ENCODE peak calls at places on chromosomes 3 and 15, in seven cellular contexts. One of them, this sample, is unnamed.

GRCh38 chr3:77259701-77260100 is 219.8 kb downstream of the ROBO2 start:
- DNase-seq in suprapubic skin: no peak
- DNase-seq in uterus: no peak
- DNase-seq in keratinocyte: no peak
- DNase-seq in right atrium auricular region: no peak
- DNase-seq in tibial artery: no peak
- DNase-seq in mucosa of descending colon: peak; percentile 57
- DNase-seq in this sample: no peak

GRCh38 chr3:38372214-38372601 is 25.6 kb downstream of the XYLB start:
- DNase-seq in suprapubic skin: no peak
- DNase-seq in uterus: no peak
- DNase-seq in keratinocyte: no peak
- DNase-seq in right atrium auricular region: no peak
- DNase-seq in tibial artery: no peak
- DNase-seq in mucosa of descending colon: no peak
- DNase-seq in this sample: no peak

GRCh38 chr15:66404532-66404931 is 17.8 kb downstream of the MAP2K1 start:
- DNase-seq in suprapubic skin: no peak
- DNase-seq in uterus: no peak
- DNase-seq in keratinocyte: no peak
- DNase-seq in right atrium auricular region: no peak
- DNase-seq in tibial artery: no peak
- DNase-seq in mucosa of descending colon: no peak
- DNase-seq in this sample: no peak

GRCh38 chr3:27532426-27532825 is 48.2 kb upstream of the SLC4A7 start:
- DNase-seq in suprapubic skin: no peak
- DNase-seq in uterus: no peak
- DNase-seq in keratinocyte: no peak
- DNase-seq in right atrium auricular region: no peak
- DNase-seq in tibial artery: no peak
- DNase-seq in mucosa of descending colon: no peak
- DNase-seq in this sample: no peak

GRCh38 chr3:194203482-194204035 is 67.6 kb downstream of the HES1 start:
- DNase-seq in suprapubic skin: no peak
- DNase-seq in uterus: no peak
- DNase-seq in keratinocyte: no peak
- DNase-seq in right atrium auricular region: no peak
- DNase-seq in tibial artery: no peak
- DNase-seq in mucosa of descending colon: no peak
- DNase-seq in this sample: no peak

GRCh38 chr3:112372396-112372795 is 39.4 kb downstream of the CD200 start:
- DNase-seq in suprapubic skin: no peak
- DNase-seq in uterus: no peak
- DNase-seq in keratinocyte: no peak
- DNase-seq in right atrium auricular region: no peak
- DNase-seq in tibial artery: no peak
- DNase-seq in mucosa of descending colon: no peak
- DNase-seq in this sample: no peak

GRCh38 chr3:30631237-30631961 is 25.0 kb downstream of the TGFBR2 start:
- DNase-seq in suprapubic skin: no peak
- DNase-seq in uterus: no peak
- DNase-seq in keratinocyte: no peak
- DNase-seq in right atrium auricular region: no peak
- DNase-seq in tibial artery: no peak
- DNase-seq in mucosa of descending colon: no peak
- DNase-seq in this sample: no peak

GRCh38 chr3:128468285-128468790 is 1.6 kb upstream of the DNAJB8 start:
- DNase-seq in suprapubic skin: no peak
- DNase-seq in uterus: no peak
- DNase-seq in keratinocyte: no peak
- DNase-seq in right atrium auricular region: no peak
- DNase-seq in tibial artery: no peak
- DNase-seq in mucosa of descending colon: no peak
- DNase-seq in this sample: peak; percentile 91

GRCh38 chr3:185728630-185729334 is 96.1 kb downstream of the IGF2BP2 start:
- DNase-seq in suprapubic skin: no peak
- DNase-seq in uterus: no peak
- DNase-seq in keratinocyte: no peak
- DNase-seq in right atrium auricular region: no peak
- DNase-seq in tibial artery: no peak
- DNase-seq in mucosa of descending colon: no peak
- DNase-seq in this sample: no peak

GRCh38 chr3:30539772-30540171 is 66.6 kb upstream of the TGFBR2 start:
- DNase-seq in suprapubic skin: no peak
- DNase-seq in uterus: no peak
- DNase-seq in keratinocyte: no peak
- DNase-seq in right atrium auricular region: no peak
- DNase-seq in tibial artery: no peak
- DNase-seq in mucosa of descending colon: no peak
- DNase-seq in this sample: no peak

GRCh38 chr3:100548053-100548452 is 55.6 kb downstream of the TMEM45A start:
- DNase-seq in suprapubic skin: no peak
- DNase-seq in uterus: no peak
- DNase-seq in keratinocyte: no peak
- DNase-seq in right atrium auricular region: no peak
- DNase-seq in tibial artery: no peak
- DNase-seq in mucosa of descending colon: no peak
- DNase-seq in this sample: no peak

GRCh38 chr3:172139528-172140276 is 100.3 kb downstream of the FNDC3B start:
- DNase-seq in suprapubic skin: no peak
- DNase-seq in uterus: no peak
- DNase-seq in keratinocyte: no peak
- DNase-seq in right atrium auricular region: no peak
- DNase-seq in tibial artery: no peak
- DNase-seq in mucosa of descending colon: no peak
- DNase-seq in this sample: no peak

GRCh38 chr15:30921781-30922371 is 18.2 kb downstream of the FAN1 start:
- DNase-seq in suprapubic skin: no peak
- DNase-seq in uterus: no peak
- DNase-seq in keratinocyte: no peak
- DNase-seq in right atrium auricular region: no peak
- DNase-seq in tibial artery: no peak
- DNase-seq in mucosa of descending colon: no peak
- DNase-seq in this sample: peak; percentile 49

GRCh38 chr3:186520957-186521842 is 23.0 kb downstream of the CRYGS start:
- DNase-seq in suprapubic skin: no peak
- DNase-seq in uterus: no peak
- DNase-seq in keratinocyte: no peak
- DNase-seq in right atrium auricular region: no peak
- DNase-seq in tibial artery: no peak
- DNase-seq in mucosa of descending colon: no peak
- DNase-seq in this sample: no peak

GRCh38 chr15:100761253-100761935 is 118.2 kb upstream of the ALDH1A3 start:
- DNase-seq in suprapubic skin: no peak
- DNase-seq in uterus: no peak
- DNase-seq in keratinocyte: no peak
- DNase-seq in right atrium auricular region: peak; percentile 48
- DNase-seq in tibial artery: no peak
- DNase-seq in mucosa of descending colon: no peak
- DNase-seq in this sample: no peak

GRCh38 chr15:48191574-48192225 is at the start of gene CTXN2:
- DNase-seq in suprapubic skin: no peak
- DNase-seq in uterus: no peak
- DNase-seq in keratinocyte: no peak
- DNase-seq in right atrium auricular region: no peak
- DNase-seq in tibial artery: no peak
- DNase-seq in mucosa of descending colon: peak; percentile 5
- DNase-seq in this sample: peak; percentile 30

GRCh38 chr15:60017538-60018199 is 13.6 kb downstream of the FOXB1 start:
- DNase-seq in suprapubic skin: no peak
- DNase-seq in uterus: no peak
- DNase-seq in keratinocyte: no peak
- DNase-seq in right atrium auricular region: no peak
- DNase-seq in tibial artery: no peak
- DNase-seq in mucosa of descending colon: no peak
- DNase-seq in this sample: no peak

GRCh38 chr3:17639765-17640164 is 102.7 kb downstream of the TBC1D5 start:
- DNase-seq in suprapubic skin: no peak
- DNase-seq in uterus: peak; percentile 24
- DNase-seq in keratinocyte: peak; percentile 62
- DNase-seq in right atrium auricular region: no peak
- DNase-seq in tibial artery: peak; percentile 65
- DNase-seq in mucosa of descending colon: no peak
- DNase-seq in this sample: no peak

GRCh38 chr3:196810963-196811581 is 56.6 kb upstream of the SENP5 start:
- DNase-seq in suprapubic skin: no peak
- DNase-seq in uterus: no peak
- DNase-seq in keratinocyte: no peak
- DNase-seq in right atrium auricular region: no peak
- DNase-seq in tibial artery: no peak
- DNase-seq in mucosa of descending colon: no peak
- DNase-seq in this sample: no peak

DNA sequence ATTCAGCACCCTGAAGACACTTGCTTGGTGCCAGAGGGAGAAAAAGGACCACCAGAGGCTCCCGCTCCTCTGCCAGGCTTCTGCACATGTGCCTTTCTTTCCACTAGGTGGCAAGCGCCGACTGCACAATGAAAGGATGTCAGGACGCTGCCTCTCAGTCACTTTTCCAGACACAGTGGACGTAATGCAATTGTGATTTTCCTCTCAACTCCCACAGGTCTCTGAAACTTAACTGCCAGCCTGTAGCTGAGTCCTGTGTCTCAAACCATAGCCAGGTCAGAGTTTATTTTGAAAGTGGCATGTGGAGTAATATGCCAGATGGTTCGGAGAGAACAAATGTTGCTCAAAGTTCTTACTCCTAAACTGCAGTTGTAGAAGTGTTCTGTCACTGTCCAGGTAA is 162.9 kb downstream of the ITPR1 start:
- DNase-seq in suprapubic skin: no peak
- DNase-seq in uterus: peak; percentile 74
- DNase-seq in keratinocyte: no peak
- DNase-seq in right atrium auricular region: peak; percentile 69
- DNase-seq in tibial artery: peak; percentile 81
- DNase-seq in mucosa of descending colon: peak; percentile 53
- DNase-seq in this sample: peak; percentile 56
- TF ChIP-seq CTCF in suprapubic skin: peak; percentile 74
- TF ChIP-seq CTCF in uterus: peak; percentile 78
- TF ChIP-seq CTCF in keratinocyte: peak; percentile 92
- TF ChIP-seq CTCF in right atrium auricular region: peak; percentile 45
- TF ChIP-seq CTCF in tibial artery: peak; percentile 75
- TF ChIP-seq CTCF in mucosa of descending colon: peak; percentile 38
- TF ChIP-seq CTCF in this sample: peak; percentile 72

GRCh38 chr3:179015551-179016020 is 56.0 kb downstream of the ZMAT3 start:
- DNase-seq in suprapubic skin: no peak
- DNase-seq in uterus: peak; percentile 61
- DNase-seq in keratinocyte: peak; percentile 36
- DNase-seq in right atrium auricular region: no peak
- DNase-seq in tibial artery: no peak
- DNase-seq in mucosa of descending colon: peak; percentile 84
- DNase-seq in this sample: peak; percentile 57
- H3K4me1 ChIP-seq in suprapubic skin: no peaks in the 10 kb centered on the region
- H3K4me1 ChIP-seq in uterus: no peaks in the 10 kb centered on the region
- H3K4me1 ChIP-seq in keratinocyte: no peaks in the 10 kb centered on the region
- H3K4me1 ChIP-seq in right atrium auricular region: peaks cover 10% of the 10 kb centered on the region
- H3K4me1 ChIP-seq in tibial artery: no peaks in the 10 kb centered on the region
- H3K4me1 ChIP-seq in mucosa of descending colon: no peaks in the 10 kb centered on the region
- H3K4me1 ChIP-seq in this sample: no peaks in the 10 kb centered on the region

GRCh38 chr3:127206154-127206553 is 13.2 kb downstream of the PRR23E start:
- DNase-seq in suprapubic skin: no peak
- DNase-seq in uterus: no peak
- DNase-seq in keratinocyte: no peak
- DNase-seq in right atrium auricular region: no peak
- DNase-seq in tibial artery: no peak
- DNase-seq in mucosa of descending colon: no peak
- DNase-seq in this sample: no peak

GRCh38 chr3:127204841-127205582 is 12.1 kb downstream of the PRR23E start:
- DNase-seq in suprapubic skin: no peak
- DNase-seq in uterus: no peak
- DNase-seq in keratinocyte: no peak
- DNase-seq in right atrium auricular region: no peak
- DNase-seq in tibial artery: peak; percentile 39
- DNase-seq in mucosa of descending colon: no peak
- DNase-seq in this sample: no peak

GRCh38 chr3:127207727-127208482 is 15.0 kb downstream of the PRR23E start:
- DNase-seq in suprapubic skin: no peak
- DNase-seq in uterus: no peak
- DNase-seq in keratinocyte: no peak
- DNase-seq in right atrium auricular region: peak; percentile 51
- DNase-seq in tibial artery: no peak
- DNase-seq in mucosa of descending colon: no peak
- DNase-seq in this sample: no peak

GRCh38 chr3:127208483-127209100 is 15.7 kb downstream of the PRR23E start:
- DNase-seq in suprapubic skin: peak; percentile 39
- DNase-seq in uterus: no peak
- DNase-seq in keratinocyte: no peak
- DNase-seq in right atrium auricular region: peak; percentile 30
- DNase-seq in tibial artery: no peak
- DNase-seq in mucosa of descending colon: no peak
- DNase-seq in this sample: no peak

DNA sequence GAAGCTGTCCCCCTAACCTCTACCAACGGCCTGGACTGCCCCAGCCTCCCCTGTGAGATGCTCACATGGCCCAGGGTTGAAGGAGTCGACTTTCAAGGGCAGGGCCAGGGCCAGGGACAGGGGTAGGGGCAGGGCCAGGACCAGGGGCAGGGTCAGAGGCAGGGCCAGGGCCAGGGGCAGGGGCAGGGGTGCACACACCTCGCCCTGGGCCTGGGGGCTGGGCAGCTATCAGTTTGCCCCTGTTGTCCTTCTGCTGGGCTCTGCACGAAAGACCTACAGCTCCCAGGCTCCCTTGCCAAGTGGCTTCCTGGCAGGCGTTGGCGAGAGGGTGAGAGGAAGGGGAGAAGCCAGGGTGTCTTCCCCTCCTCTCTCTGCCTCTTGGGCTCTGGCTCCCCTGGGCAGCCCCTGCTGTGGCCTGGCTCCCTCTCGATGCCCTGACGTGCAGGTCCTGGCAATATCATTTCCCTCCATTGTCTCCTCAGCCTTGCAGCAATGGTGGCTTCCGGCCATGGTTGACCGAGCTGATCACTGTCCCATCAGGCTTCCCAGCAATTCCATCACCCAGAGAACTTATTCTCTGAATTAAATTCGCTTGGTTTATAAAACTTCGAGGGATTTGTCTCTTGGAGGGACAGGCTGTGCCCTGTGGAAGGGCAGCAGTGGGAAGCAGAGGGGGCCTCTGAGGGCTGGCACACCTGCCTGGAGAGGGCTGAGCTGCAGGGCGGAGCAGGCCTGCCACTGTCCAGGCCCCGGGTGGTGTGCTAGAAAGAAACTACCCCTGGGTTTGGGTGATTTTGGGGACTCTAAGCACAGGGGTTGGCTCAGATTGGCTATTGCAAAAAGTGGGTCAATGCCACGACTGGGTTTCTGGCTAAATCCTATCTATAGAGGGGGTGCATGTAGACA is 13.9 kb downstream of the PRR23E start:
- DNase-seq in suprapubic skin: peak; percentile 37
- DNase-seq in uterus: no peak
- DNase-seq in keratinocyte: no peak
- DNase-seq in right atrium auricular region: peak; percentile 43
- DNase-seq in tibial artery: peak; percentile 55
- DNase-seq in mucosa of descending colon: no peak
- DNase-seq in this sample: no peak
- TF ChIP-seq CTCF in suprapubic skin: no peak
- TF ChIP-seq CTCF in uterus: no peak
- TF ChIP-seq CTCF in keratinocyte: no peak
- TF ChIP-seq CTCF in right atrium auricular region: no peak
- TF ChIP-seq CTCF in tibial artery: no peak
- TF ChIP-seq CTCF in mucosa of descending colon: no peak
- TF ChIP-seq CTCF in this sample: no peak

GRCh38 chr15:75696854-75697259 is 15.8 kb downstream of the CSPG4 start:
- DNase-seq in suprapubic skin: peak; percentile 63
- DNase-seq in uterus: no peak
- DNase-seq in keratinocyte: no peak
- DNase-seq in right atrium auricular region: no peak
- DNase-seq in tibial artery: no peak
- DNase-seq in mucosa of descending colon: no peak
- DNase-seq in this sample: peak; percentile 71
- H3K4me1 ChIP-seq in suprapubic skin: peaks cover 84% of the 10 kb centered on the region
- H3K4me1 ChIP-seq in uterus: peaks cover 62% of the 10 kb centered on the region
- H3K4me1 ChIP-seq in keratinocyte: peaks cover 69% of the 10 kb centered on the region
- H3K4me1 ChIP-seq in right atrium auricular region: peaks cover 87% of the 10 kb centered on the region
- H3K4me1 ChIP-seq in tibial artery: peaks cover 86% of the 10 kb centered on the region
- H3K4me1 ChIP-seq in mucosa of descending colon: peaks cover 8% of the 10 kb centered on the region
- H3K4me1 ChIP-seq in this sample: peaks cover 72% of the 10 kb centered on the region

This sample was measured in BE2C.